ENCODE peak calls at places on chromosomes 6 and 20, in nine cellular contexts. One of them, this sample, is unnamed.

GRCh38 chr20:34921436-34921835 is 34.2 kb downstream of the GSS start:
- DNase-seq in cardiac fibroblast: no peak
- DNase-seq in A549: no peak
- DNase-seq in CD8-positive, alpha-beta T cell: no peak
- DNase-seq in fibroblast of the aortic adventitia: no peak
- DNase-seq in lung: no peak
- DNase-seq in heart right ventricle: no peak
- DNase-seq in PC-3: peak
- DNase-seq in AG04450: no peak
- DNase-seq in this sample: no peak

GRCh38 chr6:4936681-4937041 is 67.2 kb downstream of the RPP40 start:
- DNase-seq in heart right ventricle: no peak
- DNase-seq in lung: no peak
- DNase-seq in A549: peak
- DNase-seq in AG04450: peak
- DNase-seq in fibroblast of the aortic adventitia: peak
- DNase-seq in CD8-positive, alpha-beta T cell: no peak
- DNase-seq in PC-3: peak
- DNase-seq in cardiac fibroblast: peak
- DNase-seq in this sample: no peak

GRCh38 chr6:158686311-158686710 is 36.5 kb downstream of the SYTL3 start:
- DNase-seq in AG04450: no peak
- DNase-seq in A549: no peak
- DNase-seq in heart right ventricle: no peak
- DNase-seq in CD8-positive, alpha-beta T cell: no peak
- DNase-seq in fibroblast of the aortic adventitia: no peak
- DNase-seq in cardiac fibroblast: no peak
- DNase-seq in PC-3: peak
- DNase-seq in lung: no peak
- DNase-seq in this sample: no peak

GRCh38 chr20:24995741-24996448 is 3.3 kb upstream of the APMAP start:
- DNase-seq in lung: no peak
- DNase-seq in AG04450: no peak
- DNase-seq in cardiac fibroblast: peak
- DNase-seq in fibroblast of the aortic adventitia: peak
- DNase-seq in heart right ventricle: no peak
- DNase-seq in A549: no peak
- DNase-seq in PC-3: peak
- DNase-seq in CD8-positive, alpha-beta T cell: no peak
- DNase-seq in this sample: no peak

GRCh38 chr20:64086801-64087200 is 2.6 kb upstream of the LKAAEAR1 start:
- DNase-seq in cardiac fibroblast: no peak
- DNase-seq in lung: no peak
- DNase-seq in heart right ventricle: no peak
- DNase-seq in CD8-positive, alpha-beta T cell: no peak
- DNase-seq in PC-3: peak
- DNase-seq in fibroblast of the aortic adventitia: no peak
- DNase-seq in AG04450: no peak
- DNase-seq in A549: no peak
- DNase-seq in this sample: no peak

GRCh38 chr6:146948790-146949342 is 255.4 kb upstream of the STXBP5 start:
- DNase-seq in PC-3: no peak
- DNase-seq in fibroblast of the aortic adventitia: peak
- DNase-seq in heart right ventricle: no peak
- DNase-seq in cardiac fibroblast: peak
- DNase-seq in A549: no peak
- DNase-seq in AG04450: no peak
- DNase-seq in lung: no peak
- DNase-seq in CD8-positive, alpha-beta T cell: no peak
- DNase-seq in this sample: no peak

GRCh38 chr6:143586557-143586956 is 75.0 kb upstream of the FUCA2 start:
- DNase-seq in PC-3: no peak
- DNase-seq in fibroblast of the aortic adventitia: no peak
- DNase-seq in AG04450: no peak
- DNase-seq in heart right ventricle: no peak
- DNase-seq in A549: no peak
- DNase-seq in lung: no peak
- DNase-seq in cardiac fibroblast: no peak
- DNase-seq in CD8-positive, alpha-beta T cell: no peak
- DNase-seq in this sample: no peak

GRCh38 chr20:8545212-8545611 is 413.1 kb downstream of the PLCB1 start:
- DNase-seq in heart right ventricle: no peak
- DNase-seq in fibroblast of the aortic adventitia: peak
- DNase-seq in AG04450: no peak
- DNase-seq in PC-3: peak
- DNase-seq in cardiac fibroblast: peak
- DNase-seq in lung: no peak
- DNase-seq in A549: no peak
- DNase-seq in CD8-positive, alpha-beta T cell: no peak
- DNase-seq in this sample: peak

GRCh38 chr6:168626046-168626445 is 185.1 kb downstream of the SMOC2 start:
- DNase-seq in PC-3: no peak
- DNase-seq in cardiac fibroblast: no peak
- DNase-seq in A549: no peak
- DNase-seq in CD8-positive, alpha-beta T cell: no peak
- DNase-seq in heart right ventricle: no peak
- DNase-seq in fibroblast of the aortic adventitia: no peak
- DNase-seq in AG04450: no peak
- DNase-seq in lung: no peak
- DNase-seq in this sample: no peak

GRCh38 chr6:78615430-78615904 is 251.9 kb upstream of the IRAK1BP1 start:
- DNase-seq in AG04450: no peak
- DNase-seq in heart right ventricle: no peak
- DNase-seq in CD8-positive, alpha-beta T cell: no peak
- DNase-seq in PC-3: peak
- DNase-seq in fibroblast of the aortic adventitia: no peak
- DNase-seq in cardiac fibroblast: no peak
- DNase-seq in A549: no peak
- DNase-seq in lung: no peak
- DNase-seq in this sample: no peak

GRCh38 chr20:33025318-33025876 is 6.1 kb upstream of the BPIFB6 start:
- DNase-seq in AG04450: no peak
- DNase-seq in heart right ventricle: no peak
- DNase-seq in lung: no peak
- DNase-seq in A549: no peak
- DNase-seq in PC-3: no peak
- DNase-seq in CD8-positive, alpha-beta T cell: no peak
- DNase-seq in fibroblast of the aortic adventitia: no peak
- DNase-seq in cardiac fibroblast: no peak
- DNase-seq in this sample: no peak

GRCh38 chr6:47733879-47734558 is 35.6 kb downstream of the ADGRF4 start:
- DNase-seq in fibroblast of the aortic adventitia: no peak
- DNase-seq in CD8-positive, alpha-beta T cell: no peak
- DNase-seq in heart right ventricle: no peak
- DNase-seq in PC-3: peak
- DNase-seq in A549: no peak
- DNase-seq in AG04450: no peak
- DNase-seq in cardiac fibroblast: no peak
- DNase-seq in lung: no peak
- DNase-seq in this sample: no peak

GRCh38 chr6:130366011-130366963 is at the start of gene TMEM200A:
- DNase-seq in cardiac fibroblast: peak
- DNase-seq in fibroblast of the aortic adventitia: peak
- DNase-seq in PC-3: no peak
- DNase-seq in CD8-positive, alpha-beta T cell: no peak
- DNase-seq in lung: no peak
- DNase-seq in AG04450: no peak
- DNase-seq in A549: peak
- DNase-seq in heart right ventricle: peak
- DNase-seq in this sample: no peak

GRCh38 chr20:16692442-16692841 is 37.4 kb upstream of the SNRPB2 start:
- DNase-seq in cardiac fibroblast: no peak
- DNase-seq in CD8-positive, alpha-beta T cell: no peak
- DNase-seq in lung: no peak
- DNase-seq in AG04450: no peak
- DNase-seq in heart right ventricle: no peak
- DNase-seq in fibroblast of the aortic adventitia: peak
- DNase-seq in A549: no peak
- DNase-seq in PC-3: peak
- DNase-seq in this sample: no peak

GRCh38 chr6:85986681-85987080 is 344.0 kb upstream of the SYNCRIP start:
- DNase-seq in AG04450: no peak
- DNase-seq in CD8-positive, alpha-beta T cell: no peak
- DNase-seq in fibroblast of the aortic adventitia: no peak
- DNase-seq in A549: no peak
- DNase-seq in heart right ventricle: no peak
- DNase-seq in cardiac fibroblast: no peak
- DNase-seq in lung: no peak
- DNase-seq in PC-3: no peak
- DNase-seq in this sample: no peak
- H3K4me3 ChIP-seq in AG04450: no peak
- H3K4me3 ChIP-seq in CD8-positive, alpha-beta T cell: no peak
- H3K4me3 ChIP-seq in fibroblast of the aortic adventitia: no peak
- H3K4me3 ChIP-seq in A549: no peak
- H3K4me3 ChIP-seq in heart right ventricle: no peak
- H3K4me3 ChIP-seq in cardiac fibroblast: no peak
- H3K4me3 ChIP-seq in lung: no peak
- H3K4me3 ChIP-seq in PC-3: no peak
- H3K4me3 ChIP-seq in this sample: no peak

GRCh38 chr6:56040875-56041274 is 165.5 kb upstream of the BMP5 start:
- DNase-seq in fibroblast of the aortic adventitia: peak
- DNase-seq in AG04450: no peak
- DNase-seq in lung: no peak
- DNase-seq in CD8-positive, alpha-beta T cell: no peak
- DNase-seq in A549: no peak
- DNase-seq in cardiac fibroblast: peak
- DNase-seq in PC-3: no peak
- DNase-seq in heart right ventricle: no peak
- DNase-seq in this sample: peak

GRCh38 chr6:56036911-56037310 is 161.5 kb upstream of the BMP5 start:
- DNase-seq in PC-3: no peak
- DNase-seq in lung: no peak
- DNase-seq in CD8-positive, alpha-beta T cell: no peak
- DNase-seq in fibroblast of the aortic adventitia: no peak
- DNase-seq in A549: no peak
- DNase-seq in heart right ventricle: no peak
- DNase-seq in AG04450: no peak
- DNase-seq in cardiac fibroblast: no peak
- DNase-seq in this sample: no peak

GRCh38 chr6:56038764-56039163 is 163.4 kb upstream of the BMP5 start:
- DNase-seq in fibroblast of the aortic adventitia: no peak
- DNase-seq in CD8-positive, alpha-beta T cell: no peak
- DNase-seq in lung: no peak
- DNase-seq in AG04450: no peak
- DNase-seq in heart right ventricle: no peak
- DNase-seq in cardiac fibroblast: no peak
- DNase-seq in PC-3: no peak
- DNase-seq in A549: no peak
- DNase-seq in this sample: no peak

GRCh38 chr6:56040271-56040670 is 164.9 kb upstream of the BMP5 start:
- DNase-seq in CD8-positive, alpha-beta T cell: no peak
- DNase-seq in A549: no peak
- DNase-seq in PC-3: peak
- DNase-seq in lung: no peak
- DNase-seq in heart right ventricle: no peak
- DNase-seq in AG04450: no peak
- DNase-seq in cardiac fibroblast: peak
- DNase-seq in fibroblast of the aortic adventitia: peak
- DNase-seq in this sample: peak

DNA sequence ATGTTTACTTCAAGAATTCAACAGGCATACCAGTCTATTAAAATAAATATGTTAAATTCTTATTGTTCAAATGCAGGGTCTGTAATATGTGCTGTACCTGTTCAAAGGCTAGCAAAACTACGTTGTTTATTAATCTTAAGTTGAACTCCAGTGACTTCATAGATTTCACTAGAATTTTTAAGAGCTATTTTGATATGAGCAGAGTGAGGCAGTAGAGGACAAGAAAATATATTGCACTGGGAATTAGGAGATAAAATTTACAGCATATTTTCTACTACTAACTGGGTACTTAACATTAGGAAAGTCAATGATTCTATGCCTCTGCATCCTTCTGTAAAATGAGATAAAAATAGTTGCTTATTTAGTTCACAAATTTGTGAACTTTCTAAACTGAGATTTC is 162.2 kb upstream of the BMP5 start:
- DNase-seq in CD8-positive, alpha-beta T cell: no peak
- DNase-seq in fibroblast of the aortic adventitia: peak
- DNase-seq in cardiac fibroblast: peak
- DNase-seq in AG04450: no peak
- DNase-seq in PC-3: no peak
- DNase-seq in lung: no peak
- DNase-seq in A549: no peak
- DNase-seq in heart right ventricle: no peak
- DNase-seq in this sample: no peak
- TF ChIP-seq CTCF in CD8-positive, alpha-beta T cell: no peak
- TF ChIP-seq CTCF in fibroblast of the aortic adventitia: peak
- TF ChIP-seq CTCF in cardiac fibroblast: no peak
- TF ChIP-seq CTCF in AG04450: no peak
- TF ChIP-seq CTCF in PC-3: peak
- TF ChIP-seq CTCF in lung: no peak
- TF ChIP-seq CTCF in A549: no peak
- TF ChIP-seq CTCF in heart right ventricle: no peak
- TF ChIP-seq CTCF in this sample: peak

DNA sequence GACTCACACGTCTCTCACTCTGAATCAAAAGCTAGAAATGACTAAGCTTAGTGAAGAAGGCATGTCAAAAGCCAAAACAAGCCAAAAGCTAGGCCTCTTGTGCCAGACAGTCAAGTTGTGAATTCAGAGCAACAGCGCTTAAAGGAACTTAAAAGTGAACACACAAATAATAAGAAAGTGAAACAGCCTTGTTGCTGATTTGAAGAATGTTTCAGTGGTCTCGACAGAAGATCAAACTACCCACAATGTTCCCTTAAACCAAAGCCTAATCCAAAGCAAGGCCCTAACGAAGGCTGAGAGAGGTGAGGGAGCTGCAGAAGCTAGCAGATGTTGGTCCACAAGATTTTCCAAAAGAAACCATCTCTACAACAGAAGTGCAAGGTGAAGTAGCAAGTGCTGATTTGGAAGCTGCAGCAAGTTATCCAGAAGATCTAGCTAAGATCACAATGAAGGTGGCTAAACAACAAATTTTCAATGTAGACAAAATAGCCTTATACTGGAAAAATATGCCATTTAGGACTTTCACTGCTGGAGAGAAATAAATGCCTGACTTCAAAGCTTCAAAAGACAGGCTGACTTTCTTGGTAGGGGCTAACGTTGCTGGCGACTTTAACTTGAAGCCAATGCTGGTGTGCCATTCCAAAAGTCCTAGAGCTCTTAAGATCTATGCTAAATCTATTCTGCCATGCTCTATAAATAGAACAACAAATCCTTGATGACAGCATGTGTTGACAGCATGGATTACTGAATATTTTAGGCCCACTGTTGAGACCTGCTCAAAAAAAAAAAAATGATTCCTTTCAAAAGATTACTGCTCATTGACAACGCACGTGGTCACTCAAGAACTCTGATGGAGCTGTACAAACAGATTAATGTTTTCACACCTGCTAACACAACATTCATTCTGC is 40.3 kb downstream of the SEC63 start:
- DNase-seq in AG04450: no peak
- DNase-seq in lung: no peak
- DNase-seq in PC-3: no peak
- DNase-seq in heart right ventricle: no peak
- DNase-seq in fibroblast of the aortic adventitia: no peak
- DNase-seq in A549: no peak
- DNase-seq in cardiac fibroblast: no peak
- DNase-seq in CD8-positive, alpha-beta T cell: no peak
- DNase-seq in this sample: no peak
- H3K4me3 ChIP-seq in AG04450: no peak
- H3K4me3 ChIP-seq in lung: no peak
- H3K4me3 ChIP-seq in PC-3: no peak
- H3K4me3 ChIP-seq in heart right ventricle: no peak
- H3K4me3 ChIP-seq in fibroblast of the aortic adventitia: no peak
- H3K4me3 ChIP-seq in A549: no peak
- H3K4me3 ChIP-seq in cardiac fibroblast: no peak
- H3K4me3 ChIP-seq in CD8-positive, alpha-beta T cell: no peak
- H3K4me3 ChIP-seq in this sample: no peak

GRCh38 chr6:74409447-74409846 is 713.4 kb downstream of the CD109 start:
- DNase-seq in PC-3: peak
- DNase-seq in A549: peak
- DNase-seq in cardiac fibroblast: peak
- DNase-seq in CD8-positive, alpha-beta T cell: no peak
- DNase-seq in heart right ventricle: no peak
- DNase-seq in AG04450: peak
- DNase-seq in lung: no peak
- DNase-seq in fibroblast of the aortic adventitia: peak
- DNase-seq in this sample: peak
- TF ChIP-seq CTCF in PC-3: peak
- TF ChIP-seq CTCF in A549: peak
- TF ChIP-seq CTCF in cardiac fibroblast: peak
- TF ChIP-seq CTCF in CD8-positive, alpha-beta T cell: no peak
- TF ChIP-seq CTCF in heart right ventricle: peak
- TF ChIP-seq CTCF in AG04450: peak
- TF ChIP-seq CTCF in lung: no peak
- TF ChIP-seq CTCF in fibroblast of the aortic adventitia: peak
- TF ChIP-seq CTCF in this sample: peak

This sample was measured in AG09309.